ENCODE peak calls at places on chromosomes 12 and 14, in five cellular contexts. S is germinal center; Y is T-helper 9 cell; Q is stimulated activated CD4-positive, alpha-beta T cell treated with anti-CD3 and anti-CD28 coated beads, Interleukin-12 subunit alpha, Interleukin-12 subunit beta, amount 100 ng/mL, for 4 hours; K is bronchial epithelial cell. A is an unnamed sample.
A peak's percentile ranks its signal among the peaks of the same experiment; 100 is the strongest.

GRCh38 chr12:14207946-14208612 is 157.4 kb upstream of the ATF7IP start:
- DNase-seq in S (no peak), Y (no peak), Q (no peak), K (peak; percentile 69), A (no peak)

GRCh38 chr14:88983755-88984154 is 159.3 kb downstream of the TTC8 start:
- DNase-seq in S (no peak), Y (no peak), Q (no peak), K (peak; percentile 91), A (no peak)

GRCh38 chr12:50764116-50764860 is 387 bp downstream of the ATF1 start:
- DNase-seq in S (peak; percentile 86), Y (peak; percentile 76), Q (peak; percentile 73), K (peak; percentile 23), A (peak; percentile 47)

GRCh38 chr14:69554500-69554899 is 20.2 kb downstream of the CCDC177 start:
- DNase-seq in S (no peak), Y (no peak), Q (no peak), K (no peak), A (no peak)

GRCh38 chr14:51424569-51425251 is 184.7 kb downstream of the TMX1 start:
- DNase-seq in S (no peak), Y (no peak), Q (no peak), K (no peak), A (no peak)

GRCh38 chr12:124036117-124037109 is 63.4 kb downstream of the ZNF664 start:
- DNase-seq in S (peak; percentile 46), Y (peak; percentile 37), Q (peak; percentile 28), K (no peak), A (peak; percentile 36)

GRCh38 chr14:104821971-104822608 is 21.2 kb downstream of the ZBTB42 start:
- DNase-seq in S (no peak), Y (no peak), Q (no peak), K (no peak), A (no peak)

GRCh38 chr14:63642656-63643382 is 1.1 kb upstream of the WDR89 start:
- DNase-seq in S (no peak), Y (no peak), Q (no peak), K (no peak), A (no peak)

GRCh38 chr14:101880016-101880297 is 84.4 kb upstream of the DYNC1H1 start:
- DNase-seq in S (no peak), Y (no peak), Q (no peak), K (no peak), A (no peak)

A was measured in psoas muscle.